ENCODE peak calls at places on chromosomes 3 and 15, in ten cellular contexts. F, E, J, P, N, D, T, U, W and K are unnamed samples.

GRCh38 chr3:128416578-128417150 is 50.0 kb downstream of the DNAJB8 start:
- DNase-seq in E (no peak), J (no peak), F (peak), W (peak), U (no peak), D (no peak), N (no peak), T (peak), P (peak), K (no peak)

GRCh38 chr15:40722934-40723333 is 28.0 kb downstream of the RAD51 start:
- DNase-seq in E (no peak), W (no peak), F (no peak), P (peak), T (no peak), N (no peak), U (no peak), J (no peak), D (no peak), K (peak)

GRCh38 chr15:46567968-46568367 is 933.1 kb downstream of the SQOR start:
- DNase-seq in U (no peak), P (no peak), W (no peak), T (no peak), J (no peak), D (no peak), N (no peak), E (no peak), F (no peak), K (no peak)

GRCh38 chr15:39594056-39594763 is 13.3 kb downstream of the THBS1 start:
- DNase-seq in U (no peak), J (no peak), D (no peak), N (no peak), E (no peak), T (no peak), F (no peak), W (no peak), P (peak), K (no peak)

GRCh38 chr3:195897081-195897852 is 11.1 kb downstream of the TNK2 start:
- DNase-seq in E (no peak), F (no peak), J (no peak), D (no peak), W (no peak), U (no peak), P (peak), T (peak), N (no peak), K (no peak)

GRCh38 chr3:128143496-128143895 is 9.8 kb upstream of the EEFSEC start:
- DNase-seq in W (no peak), E (no peak), D (no peak), J (peak), P (no peak), N (no peak), T (no peak), F (no peak), U (no peak), K (no peak)

GRCh38 chr3:103712320-103713008 is 1277.6 kb downstream of the ZPLD1 start:
- DNase-seq in E (no peak), F (peak), T (peak), N (no peak), U (no peak), W (no peak), D (no peak), J (no peak), P (peak), K (peak)

GRCh38 chr3:50324351-50325144 is 2.0 kb upstream of the HYAL2 start:
- DNase-seq in W (no peak), U (peak), J (peak), N (peak), T (peak), E (no peak), F (peak), D (peak), P (peak), K (peak)

GRCh38 chr3:100760377-100760776 is 51.1 kb downstream of the TFG start:
- DNase-seq in U (no peak), F (no peak), P (no peak), J (no peak), T (no peak), D (no peak), W (no peak), N (no peak), E (no peak), K (no peak)

GRCh38 chr15:23690015-23690414 is 2.9 kb upstream of the NDN start:
- DNase-seq in U (no peak), J (no peak), E (no peak), P (no peak), N (no peak), T (no peak), F (no peak), D (no peak), W (no peak), K (no peak)

GRCh38 chr3:37905346-37905745 is 43.7 kb downstream of the CTDSPL start:
- DNase-seq in E (no peak), J (no peak), D (no peak), T (no peak), N (no peak), F (no peak), P (no peak), U (no peak), W (no peak), K (no peak)